ENCODE peak calls at places on chromosomes 7 and 10, in seven cellular contexts. O, G, T, H, J, R and Y are unnamed samples.

GRCh38 chr7:148537435-148537834 is 53.1 kb upstream of the C7orf33 start:
- DNase-seq in G (no peak), H (no peak), J (no peak), O (peak; percentile 47), T (no peak), R (no peak), Y (no peak)

GRCh38 chr10:107067843-107068242 is 96.7 kb downstream of the SORCS1 start:
- DNase-seq in O (no peak), G (no peak), J (no peak), R (no peak), H (no peak), T (no peak), Y (no peak)

GRCh38 chr7:137454169-137455166 is 110.9 kb upstream of the PTN start:
- DNase-seq in J (peak; percentile 90), O (peak; percentile 29), T (peak; percentile 54), H (peak; percentile 10), R (peak; percentile 5), G (peak; percentile 19), Y (no peak)

GRCh38 chr7:106915873-106916272 is 50.8 kb downstream of the PIK3CG start:
- DNase-seq in T (no peak), J (no peak), H (no peak), O (peak; percentile 62), G (no peak), R (no peak), Y (peak; percentile 49)

GRCh38 chr10:122173337-122173736 is 97.8 kb upstream of the BTBD16 start:
- DNase-seq in G (no peak), R (no peak), H (no peak), T (no peak), O (no peak), J (no peak), Y (no peak)

GRCh38 chr7:158255558-158255957 is 332.1 kb downstream of the PTPRN2 start:
- DNase-seq in J (no peak), T (no peak), G (no peak), H (no peak), R (no peak), O (no peak), Y (no peak)

GRCh38 chr7:112167144-112167543 is 39.1 kb downstream of the DOCK4 start:
- DNase-seq in T (no peak), H (no peak), R (no peak), G (no peak), J (no peak), O (no peak), Y (no peak)

GRCh38 chr10:113517893-113518240 is 35.0 kb upstream of the HABP2 start:
- DNase-seq in T (no peak), H (no peak), J (no peak), R (no peak), O (no peak), G (no peak), Y (no peak)